ENCODE peak calls at places on chromosomes 12 and 14, in seven cellular contexts. One of them, this sample, is unnamed.

GRCh38 chr14:61752626-61753025 is 9.6 kb upstream of the SNAPC1 start:
- ATAC-seq in HepG2: no peak
- ATAC-seq in GM12878: peak
- ATAC-seq in K562: no peak
- ATAC-seq in HCT116: no peak
- ATAC-seq in Panc1: no peak
- ATAC-seq in upper lobe of left lung: no peak
- ATAC-seq in this sample: no peak

GRCh38 chr12:24198070-24198469 is 248.6 kb upstream of the SOX5 start:
- ATAC-seq in HepG2: no peak
- ATAC-seq in GM12878: no peak
- ATAC-seq in K562: no peak
- ATAC-seq in HCT116: no peak
- ATAC-seq in Panc1: no peak
- ATAC-seq in upper lobe of left lung: no peak
- ATAC-seq in this sample: no peak

GRCh38 chr12:110247340-110248095 is 33.5 kb upstream of the ATP2A2 start:
- ATAC-seq in HepG2: peak
- ATAC-seq in GM12878: no peak
- ATAC-seq in K562: no peak
- ATAC-seq in HCT116: no peak
- ATAC-seq in Panc1: no peak
- ATAC-seq in upper lobe of left lung: peak
- ATAC-seq in this sample: no peak

GRCh38 chr12:62873826-62874448 is 61.0 kb downstream of the PPM1H start:
- ATAC-seq in HepG2: no peak
- ATAC-seq in GM12878: no peak
- ATAC-seq in K562: no peak
- ATAC-seq in HCT116: no peak
- ATAC-seq in Panc1: peak
- ATAC-seq in upper lobe of left lung: no peak
- ATAC-seq in this sample: no peak

GRCh38 chr12:104630230-104630670 is 173.5 kb downstream of the CHST11 start:
- ATAC-seq in HepG2: no peak
- ATAC-seq in GM12878: no peak
- ATAC-seq in K562: no peak
- ATAC-seq in HCT116: no peak
- ATAC-seq in Panc1: no peak
- ATAC-seq in upper lobe of left lung: no peak
- ATAC-seq in this sample: no peak

GRCh38 chr14:104697892-104698583 is 8.6 kb downstream of the INF2 start:
- ATAC-seq in HepG2: no peak
- ATAC-seq in GM12878: no peak
- ATAC-seq in K562: no peak
- ATAC-seq in HCT116: no peak
- ATAC-seq in Panc1: no peak
- ATAC-seq in upper lobe of left lung: peak
- ATAC-seq in this sample: peak

GRCh38 chr14:93005838-93006237 is 82.9 kb downstream of the CHGA start:
- ATAC-seq in HepG2: no peak
- ATAC-seq in GM12878: no peak
- ATAC-seq in K562: no peak
- ATAC-seq in HCT116: no peak
- ATAC-seq in Panc1: no peak
- ATAC-seq in upper lobe of left lung: no peak
- ATAC-seq in this sample: no peak

GRCh38 chr12:105825141-105825540 is 313.6 kb downstream of the NUAK1 start:
- ATAC-seq in HepG2: no peak
- ATAC-seq in GM12878: no peak
- ATAC-seq in K562: no peak
- ATAC-seq in HCT116: no peak
- ATAC-seq in Panc1: no peak
- ATAC-seq in upper lobe of left lung: no peak
- ATAC-seq in this sample: no peak

GRCh38 chr14:68927956-68928675 is 51.0 kb downstream of the ACTN1 start:
- ATAC-seq in HepG2: no peak
- ATAC-seq in GM12878: no peak
- ATAC-seq in K562: no peak
- ATAC-seq in HCT116: no peak
- ATAC-seq in Panc1: no peak
- ATAC-seq in upper lobe of left lung: no peak
- ATAC-seq in this sample: no peak

GRCh38 chr14:99755068-99755405 is 38.2 kb upstream of the EML1 start:
- ATAC-seq in HepG2: no peak
- ATAC-seq in GM12878: no peak
- ATAC-seq in K562: no peak
- ATAC-seq in HCT116: no peak
- ATAC-seq in Panc1: no peak
- ATAC-seq in upper lobe of left lung: no peak
- ATAC-seq in this sample: no peak

GRCh38 chr14:89574420-89574819 is 157.4 kb upstream of the FOXN3 start:
- ATAC-seq in HepG2: no peak
- ATAC-seq in GM12878: no peak
- ATAC-seq in K562: no peak
- ATAC-seq in HCT116: no peak
- ATAC-seq in Panc1: no peak
- ATAC-seq in upper lobe of left lung: no peak
- ATAC-seq in this sample: no peak

GRCh38 chr14:25049127-25049558 is 804 bp downstream of the STXBP6 start:
- ATAC-seq in HepG2: no peak
- ATAC-seq in GM12878: no peak
- ATAC-seq in K562: no peak
- ATAC-seq in HCT116: no peak
- ATAC-seq in Panc1: no peak
- ATAC-seq in upper lobe of left lung: no peak
- ATAC-seq in this sample: peak

GRCh38 chr12:114692558-114693531 is 8.9 kb upstream of the TBX3 start:
- ATAC-seq in HepG2: peak
- ATAC-seq in GM12878: no peak
- ATAC-seq in K562: no peak
- ATAC-seq in HCT116: no peak
- ATAC-seq in Panc1: no peak
- ATAC-seq in upper lobe of left lung: no peak
- ATAC-seq in this sample: no peak

GRCh38 chr14:76267322-76268012 is 108.5 kb upstream of the ESRRB start:
- ATAC-seq in HepG2: no peak
- ATAC-seq in GM12878: no peak
- ATAC-seq in K562: no peak
- ATAC-seq in HCT116: no peak
- ATAC-seq in Panc1: peak
- ATAC-seq in upper lobe of left lung: no peak
- ATAC-seq in this sample: peak

GRCh38 chr12:40734283-40734682 is 42.0 kb downstream of the CNTN1 start:
- ATAC-seq in HepG2: no peak
- ATAC-seq in GM12878: no peak
- ATAC-seq in K562: no peak
- ATAC-seq in HCT116: no peak
- ATAC-seq in Panc1: no peak
- ATAC-seq in upper lobe of left lung: no peak
- ATAC-seq in this sample: no peak

GRCh38 chr12:109613611-109614455 is 40.2 kb downstream of the MVK start:
- ATAC-seq in HepG2: no peak
- ATAC-seq in GM12878: no peak
- ATAC-seq in K562: no peak
- ATAC-seq in HCT116: no peak
- ATAC-seq in Panc1: no peak
- ATAC-seq in upper lobe of left lung: no peak
- ATAC-seq in this sample: no peak

GRCh38 chr14:84127430-84127829 is 1402.5 kb upstream of the FLRT2 start:
- ATAC-seq in HepG2: no peak
- ATAC-seq in GM12878: no peak
- ATAC-seq in K562: no peak
- ATAC-seq in HCT116: no peak
- ATAC-seq in Panc1: no peak
- ATAC-seq in upper lobe of left lung: no peak
- ATAC-seq in this sample: no peak

GRCh38 chr14:72884386-72884785 is 9.5 kb downstream of the DPF3 start:
- ATAC-seq in HepG2: no peak
- ATAC-seq in GM12878: no peak
- ATAC-seq in K562: no peak
- ATAC-seq in HCT116: no peak
- ATAC-seq in Panc1: no peak
- ATAC-seq in upper lobe of left lung: no peak
- ATAC-seq in this sample: no peak

GRCh38 chr12:123483602-123484273 is 25.8 kb downstream of the SNRNP35 start:
- ATAC-seq in HepG2: no peak
- ATAC-seq in GM12878: peak
- ATAC-seq in K562: no peak
- ATAC-seq in HCT116: peak
- ATAC-seq in Panc1: no peak
- ATAC-seq in upper lobe of left lung: no peak
- ATAC-seq in this sample: no peak

DNA sequence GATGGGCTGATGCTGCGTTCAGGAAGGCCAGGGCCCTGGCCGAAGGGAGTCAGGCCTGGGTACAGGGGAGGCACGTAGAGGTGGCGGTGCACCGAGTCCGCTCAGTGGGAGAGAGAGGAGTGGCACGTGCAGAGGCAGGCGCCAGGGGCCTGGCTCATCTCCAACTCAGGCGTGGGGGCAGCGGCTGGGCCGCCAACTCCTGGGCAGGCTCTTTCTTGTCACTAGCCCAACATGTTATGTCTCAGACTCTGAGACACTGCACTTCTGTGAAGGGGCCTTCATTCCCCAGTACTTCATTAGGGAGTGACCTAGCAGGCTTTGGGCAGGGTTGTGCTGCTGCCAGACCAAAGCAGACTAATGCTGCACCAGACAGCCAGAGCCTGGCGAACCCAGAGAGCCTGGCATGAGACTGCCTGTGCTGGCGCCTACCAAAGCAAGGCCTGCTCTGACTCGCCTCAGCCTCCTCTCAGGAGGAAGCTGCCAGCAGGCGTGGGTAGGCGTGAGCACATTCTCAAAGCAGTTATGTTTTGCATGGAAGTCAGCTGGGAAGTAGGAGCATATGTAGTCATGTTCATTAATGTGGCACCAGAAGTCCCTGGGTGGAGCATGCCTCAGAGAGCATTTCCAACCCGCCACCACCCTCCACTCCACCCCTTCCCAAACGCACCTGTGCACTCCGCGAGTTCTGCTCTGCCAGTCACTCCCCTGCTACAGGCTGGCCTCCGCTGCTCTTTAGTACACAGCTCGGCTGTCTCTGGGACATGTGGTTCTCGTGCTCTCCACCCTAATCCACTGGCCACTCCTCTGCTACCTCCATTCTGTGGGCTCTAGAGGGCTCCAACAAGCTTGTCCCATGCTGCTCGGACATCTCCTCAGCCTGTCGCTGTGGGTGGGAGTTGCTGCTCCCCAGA is 9.7 kb downstream of the CKB start:
- ATAC-seq in HepG2: peak
- ATAC-seq in GM12878: peak
- ATAC-seq in K562: peak
- ATAC-seq in HCT116: peak
- ATAC-seq in Panc1: peak
- ATAC-seq in upper lobe of left lung: peak
- ATAC-seq in this sample: peak
- TF ChIP-seq POLR2AphosphoS5 in HepG2: no peak
- TF ChIP-seq POLR2AphosphoS5 in GM12878: no peak
- TF ChIP-seq POLR2AphosphoS5 in K562: no peak
- TF ChIP-seq POLR2AphosphoS5 in HCT116: no peak
- TF ChIP-seq POLR2AphosphoS5 in Panc1: no peak
- TF ChIP-seq POLR2AphosphoS5 in upper lobe of left lung: no peak
- TF ChIP-seq POLR2AphosphoS5 in this sample: no peak

GRCh38 chr12:92141585-92142244 is 3.9 kb downstream of the BTG1 start:
- ATAC-seq in HepG2: no peak
- ATAC-seq in GM12878: no peak
- ATAC-seq in K562: no peak
- ATAC-seq in HCT116: no peak
- ATAC-seq in Panc1: no peak
- ATAC-seq in upper lobe of left lung: no peak
- ATAC-seq in this sample: no peak
- TF ChIP-seq POLR2AphosphoS5 in HepG2: no peak
- TF ChIP-seq POLR2AphosphoS5 in GM12878: peak
- TF ChIP-seq POLR2AphosphoS5 in K562: no peak
- TF ChIP-seq POLR2AphosphoS5 in HCT116: peak
- TF ChIP-seq POLR2AphosphoS5 in Panc1: no peak
- TF ChIP-seq POLR2AphosphoS5 in upper lobe of left lung: no peak
- TF ChIP-seq POLR2AphosphoS5 in this sample: no peak

GRCh38 chr12:11729439-11730150 is 80.1 kb downstream of the ETV6 start:
- ATAC-seq in HepG2: no peak
- ATAC-seq in GM12878: peak
- ATAC-seq in K562: no peak
- ATAC-seq in HCT116: no peak
- ATAC-seq in Panc1: no peak
- ATAC-seq in upper lobe of left lung: no peak
- ATAC-seq in this sample: no peak

GRCh38 chr12:11730299-11731041 is 81.0 kb downstream of the ETV6 start:
- ATAC-seq in HepG2: no peak
- ATAC-seq in GM12878: peak
- ATAC-seq in K562: no peak
- ATAC-seq in HCT116: peak
- ATAC-seq in Panc1: no peak
- ATAC-seq in upper lobe of left lung: peak
- ATAC-seq in this sample: no peak

GRCh38 chr12:11728154-11728755 is 78.8 kb downstream of the ETV6 start:
- ATAC-seq in HepG2: no peak
- ATAC-seq in GM12878: no peak
- ATAC-seq in K562: no peak
- ATAC-seq in HCT116: no peak
- ATAC-seq in Panc1: no peak
- ATAC-seq in upper lobe of left lung: no peak
- ATAC-seq in this sample: no peak

GRCh38 chr12:11727133-11727664 is 77.7 kb downstream of the ETV6 start:
- ATAC-seq in HepG2: peak
- ATAC-seq in GM12878: peak
- ATAC-seq in K562: no peak
- ATAC-seq in HCT116: no peak
- ATAC-seq in Panc1: no peak
- ATAC-seq in upper lobe of left lung: no peak
- ATAC-seq in this sample: peak

GRCh38 chr12:11729008-11729407 is 79.5 kb downstream of the ETV6 start:
- ATAC-seq in HepG2: no peak
- ATAC-seq in GM12878: peak
- ATAC-seq in K562: no peak
- ATAC-seq in HCT116: no peak
- ATAC-seq in Panc1: no peak
- ATAC-seq in upper lobe of left lung: no peak
- ATAC-seq in this sample: no peak
- TF ChIP-seq POLR2AphosphoS5 in HepG2: no peak
- TF ChIP-seq POLR2AphosphoS5 in GM12878: peak
- TF ChIP-seq POLR2AphosphoS5 in K562: no peak
- TF ChIP-seq POLR2AphosphoS5 in HCT116: no peak
- TF ChIP-seq POLR2AphosphoS5 in Panc1: no peak
- TF ChIP-seq POLR2AphosphoS5 in upper lobe of left lung: no peak
- TF ChIP-seq POLR2AphosphoS5 in this sample: no peak

DNA sequence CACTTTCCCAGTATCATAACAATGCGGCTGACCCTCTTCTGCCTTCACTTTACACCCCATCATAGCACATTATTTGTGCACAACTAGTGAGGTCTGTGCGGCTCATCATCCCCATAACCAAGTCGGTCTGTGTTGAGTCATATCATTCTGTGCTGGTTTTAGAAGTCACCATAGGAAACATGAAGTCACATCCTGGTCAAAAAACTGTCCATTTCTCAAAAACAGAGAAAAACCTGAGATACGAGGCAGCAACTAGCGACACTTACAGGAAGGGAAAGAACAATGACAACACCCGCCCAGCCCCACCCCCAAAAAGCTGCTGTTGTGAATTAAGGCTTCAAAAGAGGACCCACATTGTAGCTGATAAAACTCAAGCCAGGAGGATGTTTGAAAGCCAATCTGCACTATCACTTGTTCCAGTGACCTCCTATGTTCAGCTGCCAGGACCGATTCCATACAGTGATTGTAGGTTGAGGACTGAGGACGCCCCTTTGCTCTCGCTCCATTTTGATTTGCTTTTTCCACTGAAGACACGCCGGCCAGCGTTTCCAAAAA is 87.7 kb downstream of the DUSP16 start:
- ATAC-seq in HepG2: no peak
- ATAC-seq in GM12878: peak
- ATAC-seq in K562: peak
- ATAC-seq in HCT116: no peak
- ATAC-seq in Panc1: no peak
- ATAC-seq in upper lobe of left lung: peak
- ATAC-seq in this sample: peak
- TF ChIP-seq POLR2AphosphoS5 in HepG2: no peak
- TF ChIP-seq POLR2AphosphoS5 in GM12878: peak
- TF ChIP-seq POLR2AphosphoS5 in K562: peak
- TF ChIP-seq POLR2AphosphoS5 in HCT116: no peak
- TF ChIP-seq POLR2AphosphoS5 in Panc1: no peak
- TF ChIP-seq POLR2AphosphoS5 in upper lobe of left lung: no peak
- TF ChIP-seq POLR2AphosphoS5 in this sample: no peak

This sample was measured in gastroesophageal sphincter.